ENCODE peak calls at places on chromosome 3, in five cellular contexts. V is A549, D is heart right ventricle, K is mucosa of descending colon, R is tibial artery. F is an unnamed sample. For H3K9me3, the result is how much of the 10 kb centered on the place peaks cover.

GRCh38 chr3:50503504-50503903 is at the start of gene CACNA2D2:
- DNase-seq in V (peak), D (peak), K (peak), R (peak), F (no peak)

GRCh38 chr3:4595709-4596108 is 102.6 kb downstream of the ITPR1 start:
- DNase-seq in V (no peak), D (no peak), K (no peak), R (no peak), F (no peak)

GRCh38 chr3:28347374-28348285 is 891 bp upstream of the ZCWPW2 start:
- DNase-seq in V (no peak), D (no peak), K (peak), R (no peak), F (no peak)

GRCh38 chr3:4864503-4864902 is 114.7 kb upstream of the BHLHE40 start:
- DNase-seq in V (no peak), D (no peak), K (no peak), R (no peak), F (no peak)

GRCh38 chr3:128297401-128298138 is 144.3 kb downstream of the EEFSEC start:
- DNase-seq in V (no peak), D (no peak), K (peak), R (no peak), F (no peak)

GRCh38 chr3:52983336-52983807 is 62.5 kb downstream of the SFMBT1 start:
- DNase-seq in V (no peak), D (no peak), K (peak), R (no peak), F (no peak)

GRCh38 chr3:105606052-105606451 is 239.3 kb downstream of the ALCAM start:
- DNase-seq in V (no peak), D (no peak), K (no peak), R (no peak), F (no peak)

GRCh38 chr3:10187295-10187876 is 22.7 kb downstream of the IRAK2 start:
- DNase-seq in V (no peak), D (no peak), K (no peak), R (no peak), F (no peak)

GRCh38 chr3:94512876-94513275 is 450.0 kb downstream of the NSUN3 start:
- DNase-seq in V (no peak), D (no peak), K (peak), R (no peak), F (no peak)

GRCh38 chr3:56183529-56183928 is 284.7 kb downstream of the ERC2 start:
- DNase-seq in V (no peak), D (no peak), K (no peak), R (no peak), F (no peak)

GRCh38 chr3:69009559-69010410 is 3.7 kb downstream of the EOGT start:
- DNase-seq in V (no peak), D (no peak), K (no peak), R (no peak), F (no peak)

GRCh38 chr3:126087552-126088175 is 3.7 kb upstream of the SLC41A3 start:
- DNase-seq in V (no peak), D (no peak), K (no peak), R (no peak), F (no peak)

GRCh38 chr3:189786479-189787064 is 155.4 kb downstream of the TP63 start:
- DNase-seq in V (no peak), D (no peak), K (no peak), R (no peak), F (no peak)

GRCh38 chr3:36065321-36065720 is 315.0 kb upstream of the STAC start:
- DNase-seq in V (no peak), D (no peak), K (no peak), R (no peak), F (no peak)

GRCh38 chr3:120908803-120909601 is 997 bp downstream of the STXBP5L start:
- DNase-seq in V (no peak), D (no peak), K (peak), R (no peak), F (no peak)

GRCh38 chr3:113070226-113071220 is 79.7 kb downstream of the GTPBP8 start:
- DNase-seq in V (peak), D (no peak), K (no peak), R (no peak), F (no peak)

GRCh38 chr3:84960994-84961393 is 2.2 kb downstream of the CADM2 start:
- DNase-seq in V (no peak), D (no peak), K (no peak), R (no peak), F (no peak)

DNA sequence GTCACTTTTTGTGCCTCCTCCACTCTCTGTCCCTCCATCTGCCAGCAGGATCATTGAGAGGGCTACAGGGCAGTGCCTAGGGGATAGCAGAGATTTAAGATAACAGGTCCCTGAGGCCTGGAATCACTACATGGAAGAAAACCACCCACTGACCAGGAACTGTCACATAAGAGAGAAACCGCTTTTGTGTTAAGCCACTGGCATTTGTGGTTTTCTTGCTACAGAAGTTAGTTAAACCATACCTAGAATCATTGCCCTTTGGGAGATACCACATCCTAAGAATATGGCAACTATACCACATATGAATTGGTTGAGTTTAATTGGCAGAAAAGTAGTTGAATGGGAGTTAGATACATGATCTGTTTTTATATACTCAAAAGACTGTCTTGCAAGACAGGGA is 112.8 kb upstream of the LPP start:
- DNase-seq in V (no peak), D (no peak), K (no peak), R (no peak), F (no peak)
- TF ChIP-seq CTCF in V (no peak), D (no peak), K (no peak), R (no peak), F (no peak)

DNA sequence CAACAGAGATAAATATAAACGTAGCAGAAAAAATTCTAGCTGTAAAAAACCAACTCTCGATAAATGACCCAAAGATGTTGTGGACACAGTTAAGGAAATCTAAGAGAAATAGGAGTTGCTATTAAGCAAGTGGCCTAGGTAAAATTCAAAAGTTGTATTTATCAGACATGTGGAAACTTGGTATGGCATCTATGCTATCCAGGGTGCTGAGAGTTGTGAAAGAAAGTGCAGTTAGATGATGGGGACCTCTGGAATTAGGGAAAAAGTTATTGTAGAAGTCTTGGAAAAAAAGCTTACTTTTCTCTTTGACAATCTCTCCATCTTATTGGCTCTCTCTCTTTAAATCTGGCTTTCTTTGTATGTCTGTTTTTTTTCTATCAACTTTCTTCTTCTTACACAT is 1090.9 kb downstream of the TBL1XR1 start:
- DNase-seq in V (no peak), D (no peak), K (no peak), R (no peak), F (no peak)
- H3K9me3 ChIP-seq in V (under half), D (under half), K (under half), R (under half), F (under half)

DNA sequence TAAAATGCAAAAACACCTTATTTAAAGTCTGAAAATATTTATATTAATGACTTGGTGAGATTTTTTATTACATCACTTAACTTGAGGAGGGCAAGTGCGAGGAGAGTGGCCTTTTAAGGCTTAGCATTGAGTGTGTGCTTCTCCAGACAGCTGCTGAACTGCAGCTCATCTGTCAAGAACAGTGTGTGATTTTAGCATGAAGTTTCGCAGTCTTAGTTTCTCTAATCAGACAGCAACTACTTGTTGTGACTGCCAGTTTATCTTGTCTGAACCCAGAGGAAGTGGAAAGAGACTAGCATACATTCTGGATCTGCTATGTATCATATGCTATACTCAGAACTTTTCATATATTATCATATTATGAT is 291.7 kb upstream of the ROPN1 start:
- DNase-seq in V (no peak), D (no peak), K (no peak), R (no peak), F (no peak)
- TF ChIP-seq CTCF in V (no peak), D (no peak), K (no peak), R (no peak), F (no peak)

GRCh38 chr3:61409638-61410037 is 151.7 kb upstream of the PTPRG start:
- DNase-seq in V (no peak), D (no peak), K (no peak), R (no peak), F (no peak)

GRCh38 chr3:61411009-61411662 is 150.2 kb upstream of the PTPRG start:
- DNase-seq in V (no peak), D (no peak), K (no peak), R (no peak), F (no peak)

GRCh38 chr3:61407397-61407796 is 154.0 kb upstream of the PTPRG start:
- DNase-seq in V (no peak), D (no peak), K (no peak), R (no peak), F (no peak)
- H3K9me3 ChIP-seq in V (under half), D (under half), K (under half), R (under half), F (under half)

GRCh38 chr3:139538733-139539132 is 809 bp downstream of the RBP1 start:
- DNase-seq in V (no peak), D (peak), K (peak), R (no peak), F (no peak)

GRCh38 chr3:139540686-139541085 is 1.1 kb upstream of the RBP1 start:
- DNase-seq in V (no peak), D (no peak), K (no peak), R (no peak), F (no peak)

GRCh38 chr3:139541156-139541897 is 1.8 kb upstream of the RBP1 start:
- DNase-seq in V (no peak), D (no peak), K (no peak), R (no peak), F (no peak)

GRCh38 chr3:139537795-139538538 is 1.6 kb downstream of the RBP1 start:
- DNase-seq in V (no peak), D (no peak), K (no peak), R (no peak), F (no peak)

DNA sequence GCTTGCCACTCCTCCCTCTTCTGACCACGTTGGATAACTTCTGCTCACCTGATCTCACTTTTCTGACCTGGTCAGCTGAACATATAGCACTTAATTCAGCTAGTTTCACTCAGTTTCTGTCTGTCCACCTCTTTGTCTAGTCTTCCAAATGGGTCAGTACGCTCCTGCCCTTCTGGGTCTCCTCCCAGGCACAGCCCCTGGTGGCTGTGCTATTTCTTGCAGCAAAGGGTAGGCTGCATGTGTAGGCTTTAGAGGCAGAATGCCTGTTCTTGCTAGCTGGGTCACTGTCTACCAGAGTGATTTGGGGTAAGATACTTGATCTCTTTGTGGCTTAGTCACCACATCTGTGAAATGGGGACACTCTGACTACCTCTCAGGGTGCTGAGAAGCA is 2.4 kb upstream of the RBP1 start:
- DNase-seq in V (no peak), D (no peak), K (no peak), R (no peak), F (no peak)
- TF ChIP-seq CTCF in V (no peak), D (no peak), K (no peak), R (no peak), F (no peak)

F was measured in thoracic aorta.